ENCODE peak calls at places on chromosome 10, in ten cellular contexts. V is coronary artery, G is fibroblast of lung, K is A549, T is mammary epithelial cell, Y is thyroid gland, L is H9, U is hepatocyte, Q is neural progenitor cell, H is psoas muscle. Z is an unnamed sample.

GRCh38 chr10:34655286-34656170 is 159.6 kb downstream of the PARD3 start:
- DNase-seq in V (no peak), G (peak), L (no peak), U (peak), H (no peak), Y (peak), K (peak), Q (peak), T (peak), Z (no peak)

GRCh38 chr10:100101526-100102076 is 19.9 kb upstream of the CPN1 start:
- DNase-seq in Y (no peak), V (no peak), G (peak), K (peak), L (no peak), H (no peak), Q (no peak), U (peak), T (peak), Z (no peak)

GRCh38 chr10:99296605-99297004 is 32.6 kb upstream of the CNNM1 start:
- DNase-seq in Q (no peak), Y (no peak), U (no peak), T (no peak), G (no peak), H (no peak), L (no peak), V (no peak), K (no peak), Z (no peak)

GRCh38 chr10:114384181-114384580 is 20.1 kb downstream of the AFAP1L2 start:
- DNase-seq in V (no peak), H (no peak), G (no peak), T (no peak), K (no peak), Y (no peak), L (no peak), Q (no peak), U (no peak), Z (no peak)

GRCh38 chr10:119401671-119402395 is 140.7 kb downstream of the RGS10 start:
- DNase-seq in Y (no peak), L (no peak), Q (no peak), T (peak), K (peak), H (peak), G (peak), U (peak), V (peak), Z (peak)

GRCh38 chr10:132104062-132104461 is 38.3 kb downstream of the JAKMIP3 start:
- DNase-seq in L (no peak), Q (no peak), V (peak), K (no peak), U (no peak), G (no peak), Y (no peak), H (no peak), T (no peak), Z (peak)

GRCh38 chr10:51960494-51960895 is 261.1 kb upstream of the CSTF2T start:
- DNase-seq in G (peak), Y (no peak), H (no peak), V (no peak), L (no peak), T (peak), Q (peak), K (peak), U (peak), Z (no peak)

GRCh38 chr10:103618575-103619423 is 125.3 kb downstream of the NEURL1 start:
- DNase-seq in L (no peak), Y (peak), H (peak), K (no peak), T (no peak), Q (no peak), G (peak), U (no peak), V (peak), Z (peak)

GRCh38 chr10:13969792-13970140 is 361.0 kb downstream of the FRMD4A start:
- DNase-seq in K (no peak), T (peak), L (no peak), H (no peak), V (no peak), Q (no peak), Y (no peak), G (no peak), U (no peak), Z (no peak)

GRCh38 chr10:25059990-25060389 is 43.6 kb downstream of the THNSL1 start:
- DNase-seq in Y (peak), K (peak), G (peak), T (peak), V (peak), L (no peak), H (peak), Q (no peak), U (peak), Z (peak)

GRCh38 chr10:132722980-132723970 is 62.7 kb downstream of the NKX6-2 start:
- DNase-seq in Q (no peak), L (no peak), Y (no peak), K (no peak), G (no peak), V (no peak), T (no peak), H (peak), U (no peak), Z (peak)

GRCh38 chr10:63977329-63977923 is 456.2 kb downstream of the REEP3 start:
- DNase-seq in U (peak), H (no peak), G (no peak), V (no peak), Y (peak), L (peak), Q (peak), T (peak), K (peak), Z (no peak)

GRCh38 chr10:33542747-33543505 is 208.5 kb upstream of the NRP1 start:
- DNase-seq in L (no peak), V (no peak), U (no peak), T (peak), K (peak), Q (no peak), Y (no peak), G (peak), H (no peak), Z (no peak)

GRCh38 chr10:122854648-122855047 is 9.0 kb upstream of the CUZD1 start:
- DNase-seq in G (peak), V (no peak), H (no peak), U (no peak), Y (no peak), Q (no peak), L (no peak), K (peak), T (peak), Z (no peak)

GRCh38 chr10:36023939-36024338 is 381.8 kb upstream of the FZD8 start:
- DNase-seq in Q (peak), U (no peak), Y (no peak), K (peak), V (no peak), H (no peak), L (no peak), G (peak), T (peak), Z (no peak)

GRCh38 chr10:124149143-124149542 is 55.7 kb upstream of the CHST15 start:
- DNase-seq in U (no peak), V (no peak), K (no peak), G (no peak), T (no peak), Y (no peak), L (no peak), Q (peak), H (no peak), Z (no peak)

GRCh38 chr10:116817780-116818343 is 31.4 kb upstream of the ENO4 start:
- DNase-seq in H (no peak), Q (no peak), G (no peak), U (no peak), V (no peak), K (no peak), L (no peak), T (no peak), Y (no peak), Z (no peak)

GRCh38 chr10:114719311-114719710 is 61.2 kb upstream of the ABLIM1 start:
- DNase-seq in U (peak), H (no peak), K (peak), L (no peak), Y (peak), Q (no peak), T (no peak), G (no peak), V (no peak), Z (no peak)

GRCh38 chr10:116088985-116089384 is 184.0 kb downstream of the GFRA1 start:
- DNase-seq in V (no peak), U (no peak), H (no peak), G (no peak), L (no peak), K (no peak), Y (peak), T (no peak), Q (no peak), Z (no peak)

GRCh38 chr10:62284221-62284620 is 15.6 kb upstream of the RTKN2 start:
- DNase-seq in G (peak), Y (no peak), H (no peak), T (no peak), V (no peak), L (no peak), U (no peak), K (no peak), Q (no peak), Z (no peak)

GRCh38 chr10:65377687-65378086 is 1548.1 kb upstream of the LRRTM3 start:
- DNase-seq in Y (no peak), Q (peak), T (no peak), K (no peak), G (no peak), U (no peak), H (no peak), V (no peak), L (no peak), Z (no peak)

GRCh38 chr10:71769279-71769823 is 4.0 kb downstream of the VSIR start:
- DNase-seq in K (no peak), T (no peak), Y (no peak), H (no peak), L (no peak), V (no peak), U (no peak), Q (no peak), G (peak), Z (no peak)

GRCh38 chr10:24240001-24240751 is 31.2 kb downstream of the KIAA1217 start:
- DNase-seq in V (no peak), T (peak), Q (peak), Y (peak), G (no peak), K (no peak), U (peak), L (no peak), H (no peak), Z (no peak)

GRCh38 chr10:113169111-113169510 is 219.1 kb downstream of the TCF7L2 start:
- DNase-seq in V (no peak), H (no peak), K (no peak), G (no peak), L (no peak), Q (peak), U (no peak), Y (no peak), T (no peak), Z (no peak)

GRCh38 chr10:46551701-46552525 is 4.5 kb downstream of the GPRIN2 start:
- DNase-seq in K (no peak), Y (peak), U (no peak), L (peak), V (peak), H (peak), T (no peak), Q (no peak), G (no peak), Z (peak)

GRCh38 chr10:33410096-33410859 is 75.8 kb upstream of the NRP1 start:
- DNase-seq in G (no peak), Q (no peak), K (no peak), L (no peak), V (no peak), U (no peak), Y (no peak), T (peak), H (no peak), Z (no peak)

GRCh38 chr10:104735469-104735868 is 94.4 kb downstream of the SORCS3 start:
- DNase-seq in Q (peak), T (no peak), H (no peak), L (peak), K (no peak), V (no peak), U (no peak), Y (no peak), G (no peak), Z (no peak)

GRCh38 chr10:50992356-50992866 is 81.9 kb upstream of the PRKG1 start:
- DNase-seq in V (peak), U (no peak), T (no peak), K (no peak), Q (peak), H (peak), L (peak), G (no peak), Y (no peak), Z (peak)

GRCh38 chr10:69093933-69094332 is 6.0 kb downstream of the SRGN start:
- DNase-seq in L (no peak), G (peak), T (peak), Y (no peak), K (peak), U (no peak), Q (no peak), V (no peak), H (no peak), Z (no peak)

GRCh38 chr10:51422311-51423120 is 276.9 kb downstream of the CSTF2T start:
- DNase-seq in U (peak), L (peak), V (no peak), Y (peak), H (peak), T (peak), Q (peak), K (peak), G (peak), Z (peak)

GRCh38 chr10:118778727-118779126 is 24.0 kb upstream of the CACUL1 start:
- DNase-seq in Q (no peak), V (no peak), G (no peak), K (no peak), L (no peak), T (no peak), U (no peak), H (no peak), Y (no peak), Z (no peak)

GRCh38 chr10:96743988-96744585 is 23.8 kb upstream of the PIK3AP1 start:
- DNase-seq in Q (peak), V (no peak), U (peak), T (no peak), G (peak), H (no peak), L (no peak), Y (no peak), K (no peak), Z (no peak)

GRCh38 chr10:34994565-34995142 is 95.5 kb downstream of the CUL2 start:
- DNase-seq in T (peak), G (peak), L (peak), U (peak), H (no peak), K (peak), Y (peak), Q (peak), V (no peak), Z (no peak)

GRCh38 chr10:102645388-102645740 is 1.1 kb downstream of the TRIM8 start:
- DNase-seq in Y (peak), H (peak), Q (no peak), U (peak), K (peak), L (no peak), G (peak), V (peak), T (no peak), Z (peak)

GRCh38 chr10:123475466-123475865 is 190.7 kb upstream of the GPR26 start:
- DNase-seq in T (no peak), G (no peak), K (no peak), U (peak), Y (no peak), V (no peak), Q (no peak), L (no peak), H (no peak), Z (no peak)

GRCh38 chr10:29607576-29607975 is 27.2 kb downstream of the SVIL start:
- DNase-seq in Y (no peak), V (no peak), K (no peak), H (no peak), G (no peak), U (no peak), Q (no peak), L (no peak), T (peak), Z (no peak)

GRCh38 chr10:43284341-43284910 is 17.6 kb upstream of the RASGEF1A start:
- DNase-seq in Y (no peak), V (no peak), T (peak), K (peak), Q (peak), G (no peak), L (peak), U (peak), H (no peak), Z (no peak)

DNA sequence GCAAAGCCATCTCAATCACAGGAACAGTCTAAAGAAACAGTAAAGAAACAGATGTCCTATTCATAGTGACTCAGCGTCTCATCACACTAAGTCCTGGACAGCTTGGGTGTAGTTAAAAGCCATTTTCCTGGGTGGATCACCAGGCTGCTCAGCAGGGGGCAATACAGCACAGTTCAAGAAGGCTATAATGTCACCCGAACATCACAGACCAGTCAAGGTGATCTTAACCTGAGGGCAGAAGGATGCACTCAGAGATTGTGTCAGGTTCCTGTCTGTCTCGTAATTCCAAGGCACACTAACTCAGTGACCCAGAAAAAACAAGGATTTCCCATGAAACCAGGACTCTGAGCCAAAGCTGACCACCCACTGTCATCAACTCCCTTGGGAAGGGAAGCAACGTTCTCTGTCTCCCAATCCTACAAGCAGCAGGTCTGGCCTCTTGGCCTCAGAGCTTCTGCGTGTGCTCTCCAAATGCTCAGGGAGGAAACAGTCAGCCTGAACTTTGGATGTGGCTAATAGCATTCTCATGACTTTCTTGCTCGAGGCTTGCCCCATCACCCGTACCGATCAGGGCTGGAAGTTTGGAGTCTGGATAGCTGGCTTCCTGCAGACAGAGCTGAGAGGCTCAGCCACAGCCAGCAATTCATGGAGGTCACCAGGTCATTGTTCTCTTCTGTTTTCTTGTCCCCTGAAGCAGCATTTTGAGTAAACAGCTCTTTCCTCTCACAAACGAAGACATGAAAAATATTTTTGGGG is 90.4 kb upstream of the FAM171A1 start:
- DNase-seq in V (no peak), Q (no peak), K (peak), H (no peak), L (no peak), T (peak), Y (no peak), U (peak), G (peak), Z (peak)
- TF ChIP-seq CTCF in V (no peak), Q (no peak), K (peak), H (no peak), L (no peak), T (peak), Y (no peak), U (peak), G (peak), Z (no peak)

GRCh38 chr10:4686644-4686996 is 139.4 kb upstream of the AKR1E2 start:
- DNase-seq in T (peak), Y (no peak), Q (no peak), G (peak), U (peak), K (peak), V (no peak), H (no peak), L (no peak), Z (no peak)
- H3K27ac ChIP-seq in T (peak), Y (no peak), Q (no peak), G (no peak), U (peak), K (peak), V (no peak), H (no peak), L (no peak), Z (no peak)

GRCh38 chr10:86400705-86401587 is 34.4 kb upstream of the GRID1 start:
- DNase-seq in K (peak), Y (peak), Q (peak), L (no peak), V (peak), G (peak), H (peak), U (peak), T (peak), Z (peak)
- TF ChIP-seq CTCF in K (no peak), Y (no peak), Q (peak), L (no peak), V (no peak), G (peak), H (no peak), U (peak), T (no peak), Z (no peak)

GRCh38 chr10:3495281-3495680 is 289.7 kb downstream of the KLF6 start:
- DNase-seq in K (no peak), Q (no peak), U (no peak), Y (no peak), H (no peak), V (no peak), L (no peak), T (no peak), G (no peak), Z (no peak)
- H3K27ac ChIP-seq in K (no peak), Q (no peak), U (no peak), Y (no peak), H (peak), V (peak), L (no peak), T (no peak), G (peak), Z (peak)

GRCh38 chr10:90149563-90149962 is 448.2 kb downstream of the KIF20B start:
- DNase-seq in G (no peak), K (no peak), T (no peak), Y (no peak), L (no peak), Q (no peak), V (no peak), U (no peak), H (no peak), Z (no peak)

DNA sequence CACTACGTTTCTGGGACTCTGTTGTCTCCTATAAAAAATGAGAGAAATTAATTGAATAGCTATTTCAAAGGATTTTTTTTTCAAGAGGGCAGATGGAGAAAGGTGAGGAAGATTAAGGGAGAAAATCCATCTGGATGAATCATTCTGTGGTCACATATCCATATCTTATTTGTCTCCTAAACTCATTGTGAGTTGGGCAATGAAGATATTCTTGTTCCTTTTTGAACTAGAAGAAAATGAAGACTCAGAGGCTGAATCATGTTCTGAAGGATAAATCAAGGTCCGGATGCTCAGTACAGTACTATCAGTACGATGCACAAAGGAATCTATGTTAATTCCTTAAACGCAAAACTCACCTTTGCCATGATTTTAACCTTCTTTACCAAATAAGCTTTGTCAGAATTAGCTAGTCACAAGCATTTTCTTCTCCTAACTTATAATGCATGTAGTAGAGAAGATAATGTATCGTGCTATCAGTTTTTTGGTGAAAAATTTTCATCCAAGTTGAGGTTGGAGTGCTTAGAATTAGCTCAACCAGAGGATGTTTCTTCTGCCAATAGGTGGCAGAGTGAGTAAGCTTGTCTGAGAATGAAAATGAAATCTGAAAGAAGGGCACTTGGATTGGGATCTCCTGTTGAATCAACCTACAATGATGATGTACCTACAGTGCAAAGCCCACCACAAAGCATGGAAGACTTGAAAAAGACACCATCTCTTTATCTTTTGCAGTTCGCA is 446.9 kb downstream of the KIF20B start:
- DNase-seq in U (peak), L (no peak), H (no peak), K (peak), T (peak), G (peak), V (no peak), Y (no peak), Q (peak), Z (no peak)
- TF ChIP-seq CTCF in U (peak), L (peak), H (no peak), K (peak), T (peak), G (peak), V (no peak), Y (no peak), Q (peak), Z (peak)

Z was measured in heart left ventricle.